ENCODE peak calls at places on chromosomes 16 and 17, in four cellular contexts. O is bronchial epithelial cell, L is BE2C, Z is AG09309. P is an unnamed sample.

GRCh38 chr17:48759288-48759687 is 30.7 kb upstream of the HOXB13 start:
- DNase-seq in O (no peak), L (no peak), Z (no peak), P (no peak)

GRCh38 chr17:16381496-16381820 is 567 bp downstream of the UBB start:
- DNase-seq in L (no peak), O (peak; percentile 25), Z (no peak), P (peak; percentile 27)

GRCh38 chr17:75153854-75154194 is 488 bp downstream of the JPT1 start:
- DNase-seq in Z (no peak), L (peak; percentile 53), O (no peak), P (no peak)

GRCh38 chr16:70615933-70616332 is 30.4 kb upstream of the IL34 start:
- DNase-seq in Z (no peak), L (no peak), O (no peak), P (no peak)

GRCh38 chr16:51225902-51226301 is 74.8 kb upstream of the SALL1 start:
- DNase-seq in Z (no peak), L (no peak), O (no peak), P (no peak)

GRCh38 chr16:83475108-83475507 is 332.7 kb upstream of the HSBP1 start:
- DNase-seq in Z (no peak), L (no peak), O (peak; percentile 25), P (peak; percentile 49)

GRCh38 chr17:38701504-38702165 is 3.4 kb upstream of the MLLT6 start:
- DNase-seq in O (peak; percentile 51), L (no peak), Z (no peak), P (peak; percentile 58)

GRCh38 chr17:45171338-45172231 is 9.9 kb downstream of the HEXIM2 start:
- DNase-seq in L (no peak), O (peak; percentile 75), Z (no peak), P (peak; percentile 86)

GRCh38 chr17:50361561-50362480 is 11.2 kb downstream of the MRPL27 start:
- DNase-seq in L (peak; percentile 59), O (peak; percentile 63), Z (peak; percentile 28), P (peak; percentile 78)

GRCh38 chr16:71919033-71919432 is 23.7 kb downstream of the IST1 start:
- DNase-seq in Z (no peak), L (no peak), O (no peak), P (no peak)

GRCh38 chr17:47660064-47660492 is 10.4 kb downstream of the KPNB1 start:
- DNase-seq in Z (no peak), O (no peak), L (no peak), P (no peak)

GRCh38 chr17:80737106-80738019 is 192.7 kb downstream of the RPTOR start:
- DNase-seq in O (no peak), Z (no peak), L (no peak), P (no peak)

GRCh38 chr17:73465130-73465529 is 153.3 kb upstream of the CDC42EP4 start:
- DNase-seq in O (no peak), Z (no peak), L (no peak), P (no peak)

DNA sequence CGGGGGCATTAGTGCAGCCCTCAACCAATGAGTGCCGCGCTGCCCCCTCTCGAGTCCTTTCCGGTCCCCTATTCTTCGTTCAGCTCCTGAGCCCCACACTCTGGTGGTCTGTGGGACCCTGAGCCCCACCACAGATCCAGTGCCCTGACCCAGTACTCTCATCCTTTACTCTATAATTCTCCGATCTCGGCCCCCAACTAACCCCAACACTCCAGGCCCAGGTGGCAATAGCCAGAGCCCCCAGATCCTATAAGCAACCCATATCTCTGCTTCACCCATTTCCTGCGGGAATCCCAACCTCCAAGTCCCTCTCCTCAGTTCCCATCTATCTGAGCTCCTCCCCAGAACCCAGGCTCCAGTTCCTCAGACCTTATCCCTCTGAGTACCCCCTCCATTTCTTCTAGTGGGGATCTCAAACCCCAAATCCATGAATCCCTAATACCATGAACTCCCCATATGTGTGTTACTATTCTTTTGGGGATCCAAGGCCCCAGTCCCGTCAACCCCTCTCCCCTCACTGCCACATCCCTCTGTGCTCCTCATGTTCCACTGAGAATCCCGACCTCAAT is 1.0 kb upstream of the TBC1D10B start:
- DNase-seq in O (no peak), Z (no peak), L (no peak), P (no peak)
- TF ChIP-seq CTCF in O (no peak), Z (no peak), L (no peak), P (no peak)

GRCh38 chr17:10196384-10196783 is 2.0 kb downstream of the GAS7 start:
- DNase-seq in Z (no peak), L (no peak), O (no peak), P (no peak)
- H3K4me3 ChIP-seq in Z (no peak overlapping the region), L (no peak overlapping the region), O (no peak overlapping the region), P (no peak overlapping the region)

GRCh38 chr16:2857451-2858244 is at the start of gene PRSS22:
- DNase-seq in O (peak; percentile 27), Z (no peak), L (no peak), P (peak; percentile 56)

GRCh38 chr16:2856061-2856670 is 1.8 kb downstream of the PRSS22 start:
- DNase-seq in L (peak; percentile 51), Z (no peak), O (no peak), P (peak; percentile 30)

GRCh38 chr16:2859686-2860265 is 1.8 kb upstream of the PRSS22 start:
- DNase-seq in L (no peak), O (no peak), Z (no peak), P (no peak)

GRCh38 chr16:2856686-2857450 is 1.1 kb downstream of the PRSS22 start:
- DNase-seq in Z (no peak), O (no peak), L (no peak), P (no peak)

DNA sequence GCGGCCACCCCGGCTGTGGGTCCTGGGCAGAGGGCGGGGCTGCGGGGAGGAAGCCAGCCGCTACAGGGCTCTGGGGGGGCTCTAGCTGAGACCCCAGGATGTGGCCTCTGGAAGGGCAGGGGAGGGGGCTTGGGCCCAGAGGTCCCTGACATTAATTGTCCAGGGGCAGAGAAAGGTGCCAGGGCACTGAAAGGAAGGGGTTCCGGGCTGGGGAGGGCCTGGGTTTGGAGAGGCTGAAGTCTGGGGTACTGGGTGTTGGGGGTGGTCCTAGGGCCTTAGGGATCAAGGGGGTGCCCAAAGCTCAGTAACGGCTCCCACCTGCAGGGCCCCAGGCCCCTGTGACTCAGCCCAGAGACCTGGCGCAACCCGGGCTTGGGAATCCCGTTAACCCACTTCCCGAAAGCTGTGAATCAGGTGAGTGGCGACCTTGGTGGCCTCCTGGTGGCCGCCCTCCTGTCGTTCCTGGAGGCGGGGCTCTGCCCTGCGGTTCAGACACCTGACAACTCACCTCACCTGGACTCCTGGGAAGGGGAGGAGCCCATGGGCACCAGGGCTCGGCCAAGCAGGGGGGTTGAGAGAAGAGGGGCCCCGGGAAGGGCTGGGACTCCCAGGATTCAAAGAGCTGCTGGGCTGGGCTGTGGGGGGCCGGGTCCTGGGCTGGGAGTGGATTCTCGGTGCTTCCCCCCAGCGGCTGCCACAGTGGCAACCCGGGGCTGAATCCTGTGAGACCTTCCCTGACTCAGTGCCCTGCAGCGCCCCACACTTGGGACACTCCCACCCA is 465 bp upstream of the PRSS22 start:
- DNase-seq in L (no peak), Z (no peak), O (peak; percentile 68), P (peak; percentile 78)
- TF ChIP-seq CTCF in L (no peak), Z (no peak), O (peak; percentile 9), P (peak; percentile 10)

DNA sequence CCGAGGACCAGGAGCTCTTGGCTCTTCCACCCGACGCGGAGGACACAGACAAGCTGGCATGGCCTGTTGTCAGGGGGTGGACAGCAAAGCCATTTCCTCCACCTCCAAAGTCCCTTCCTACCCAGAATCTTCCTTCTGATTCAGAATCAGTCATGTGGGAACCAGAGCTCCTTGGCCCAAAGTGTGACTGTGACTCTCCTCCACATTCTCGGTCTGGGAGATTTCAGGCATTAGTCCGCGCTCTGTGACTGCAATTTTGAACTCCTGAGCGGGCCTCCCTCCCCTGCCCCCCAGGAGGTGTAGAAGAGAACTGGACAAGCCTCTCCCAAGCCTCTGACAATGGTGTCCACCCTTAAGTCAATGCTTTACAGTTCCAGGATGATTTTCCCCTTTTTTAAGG is 9.1 kb downstream of the DNAH17 start:
- DNase-seq in Z (no peak), L (no peak), O (no peak), P (no peak)
- H3K4me3 ChIP-seq in Z (no peak overlapping the region), L (no peak overlapping the region), O (no peak overlapping the region), P (no peak overlapping the region)

P was measured in epithelial cell of esophagus.